ENCODE peak calls at places on chromosomes 2 and 18, in six cellular contexts. M is BE2C, C is retinal pigment epithelial cell, S is K562, X is glutamatergic neuron, N is cardiac muscle cell. R is an unnamed sample.

GRCh38 chr2:23712756-23713151 is 214.2 kb downstream of the ATAD2B start:
- DNase-seq in M (no peak), C (no peak), S (no peak), X (no peak), N (no peak), R (no peak)

GRCh38 chr2:20390524-20391123 is 40.0 kb upstream of the PUM2 start:
- DNase-seq in M (peak; percentile 57), C (no peak), S (no peak), X (no peak), N (no peak), R (no peak)

GRCh38 chr2:17470855-17471641 is 47.2 kb downstream of the RAD51AP2 start:
- DNase-seq in M (peak; percentile 34), C (no peak), S (peak; percentile 40), X (peak; percentile 31), N (peak; percentile 20), R (peak; percentile 4)

GRCh38 chr2:74502720-74503505 is 3.5 kb upstream of the LBX2 start:
- DNase-seq in M (no peak), C (peak; percentile 46), S (peak; percentile 94), X (peak; percentile 64), N (peak; percentile 39), R (peak; percentile 64)

GRCh38 chr2:189128961-189129360 is 50.6 kb downstream of the COL5A2 start:
- DNase-seq in M (no peak), C (no peak), S (no peak), X (no peak), N (no peak), R (no peak)

GRCh38 chr18:23563377-23564043 is 22.8 kb downstream of the NPC1 start:
- DNase-seq in M (no peak), C (no peak), S (no peak), X (no peak), N (no peak), R (no peak)

GRCh38 chr2:119383410-119384140 is 16.8 kb downstream of the DBI start:
- DNase-seq in M (peak; percentile 11), C (no peak), S (no peak), X (no peak), N (peak; percentile 15), R (no peak)

GRCh38 chr2:27442282-27442980 is at the start of gene KRTCAP3:
- DNase-seq in M (no peak), C (no peak), S (no peak), X (peak; percentile 36), N (peak; percentile 66), R (peak; percentile 76)

GRCh38 chr2:46992776-46993175 is 77.2 kb upstream of the MCFD2 start:
- DNase-seq in M (no peak), C (no peak), S (no peak), X (no peak), N (no peak), R (no peak)

GRCh38 chr2:168135630-168136029 is 111.8 kb downstream of the STK39 start:
- DNase-seq in M (no peak), C (no peak), S (no peak), X (no peak), N (no peak), R (no peak)

GRCh38 chr2:138979131-138979530 is 198.9 kb upstream of the NXPH2 start:
- DNase-seq in M (no peak), C (peak; percentile 91), S (no peak), X (no peak), N (no peak), R (no peak)

GRCh38 chr2:148493822-148494563 is 150.6 kb upstream of the EPC2 start:
- DNase-seq in M (no peak), C (no peak), S (no peak), X (no peak), N (no peak), R (no peak)

GRCh38 chr2:8031370-8031769 is 650.5 kb upstream of the ID2 start:
- DNase-seq in M (no peak), C (no peak), S (no peak), X (no peak), N (no peak), R (no peak)

GRCh38 chr2:73700111-73700510 is 37.0 kb downstream of the TPRKB start:
- DNase-seq in M (no peak), C (no peak), S (no peak), X (no peak), N (no peak), R (no peak)

GRCh38 chr18:67783215-67783946 is 266.9 kb upstream of the DSEL start:
- DNase-seq in M (no peak), C (peak; percentile 33), S (no peak), X (no peak), N (no peak), R (no peak)

GRCh38 chr18:13810950-13811485 is 12.9 kb upstream of the MC5R start:
- DNase-seq in M (no peak), C (no peak), S (no peak), X (no peak), N (no peak), R (no peak)

DNA sequence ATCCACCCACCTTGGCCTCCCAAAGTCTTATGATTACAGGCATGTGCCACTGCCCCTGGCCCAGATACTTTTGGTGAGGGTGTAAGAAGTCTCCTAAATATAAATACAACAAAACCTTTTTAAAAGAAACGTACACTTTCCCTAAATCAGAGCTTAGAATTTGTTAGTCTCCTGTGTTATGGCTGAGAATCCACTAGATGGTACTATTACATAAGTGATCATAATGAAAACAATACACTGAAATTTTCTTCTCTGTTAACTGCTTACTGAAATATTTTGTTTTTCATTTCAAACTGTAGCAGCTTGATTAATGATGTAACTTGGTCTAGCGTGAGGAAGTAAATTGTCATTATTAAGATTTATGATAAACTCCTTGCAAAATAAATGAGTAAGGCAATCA is 74.8 kb upstream of the FAM98A start:
- DNase-seq in M (no peak), C (no peak), S (no peak), X (no peak), N (no peak), R (no peak)
- TF ChIP-seq CTCF in M (peak; percentile 54), C (peak; percentile 33), S (peak; percentile 31), X (no peak), N (no peak), R (peak; percentile 45)

GRCh38 chr18:79383388-79384056 is 12.2 kb upstream of the NFATC1 start:
- DNase-seq in M (no peak), C (no peak), S (no peak), X (no peak), N (no peak), R (no peak)

GRCh38 chr18:79382681-79383387 is 12.9 kb upstream of the NFATC1 start:
- DNase-seq in M (no peak), C (no peak), S (no peak), X (no peak), N (no peak), R (no peak)

GRCh38 chr18:79384834-79385233 is 10.9 kb upstream of the NFATC1 start:
- DNase-seq in M (no peak), C (no peak), S (no peak), X (no peak), N (no peak), R (no peak)

GRCh38 chr18:79385326-79385725 is 10.4 kb upstream of the NFATC1 start:
- DNase-seq in M (no peak), C (no peak), S (no peak), X (no peak), N (no peak), R (no peak)

DNA sequence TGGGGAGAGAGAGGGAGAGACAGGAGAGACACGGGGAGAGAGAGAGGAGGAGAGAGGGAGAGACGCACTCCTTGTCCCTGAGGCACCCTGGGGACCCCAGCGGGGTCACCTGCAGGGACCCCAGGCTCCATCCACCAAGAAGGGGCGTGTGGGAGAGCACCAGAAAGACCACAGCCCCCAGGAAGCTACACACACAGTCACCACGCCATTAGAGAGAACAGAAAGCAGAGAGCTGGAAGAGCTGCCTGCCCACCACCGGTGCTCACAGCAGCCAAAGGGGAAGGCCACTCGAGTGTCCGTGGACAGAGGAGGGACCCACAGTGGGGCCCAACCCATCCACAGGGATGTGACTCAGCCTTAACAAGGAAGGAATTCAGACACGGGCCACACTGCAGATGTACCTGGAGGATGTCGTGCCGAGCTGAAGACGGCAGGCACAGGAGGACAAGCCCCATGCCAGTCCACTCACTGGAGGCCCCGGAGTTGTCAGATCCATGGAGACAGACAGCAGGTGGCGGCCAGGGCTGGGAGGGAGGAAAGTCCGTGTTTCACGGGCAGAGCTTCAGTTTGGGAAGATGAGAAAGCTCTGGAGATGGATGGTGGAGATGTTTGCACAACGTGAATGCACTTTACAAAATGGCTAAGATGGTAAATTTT is 11.5 kb upstream of the NFATC1 start:
- DNase-seq in M (no peak), C (no peak), S (no peak), X (no peak), N (no peak), R (no peak)
- TF ChIP-seq CTCF in M (no peak), C (no peak), S (no peak), X (no peak), N (no peak), R (no peak)

GRCh38 chr2:122519806-122520205 is 764.4 kb downstream of the TSN start:
- DNase-seq in M (no peak), C (no peak), S (no peak), X (no peak), N (no peak), R (no peak)

GRCh38 chr2:122520212-122520611 is 764.8 kb downstream of the TSN start:
- DNase-seq in M (no peak), C (no peak), S (no peak), X (no peak), N (no peak), R (no peak)

GRCh38 chr2:122523981-122524380 is 768.5 kb downstream of the TSN start:
- DNase-seq in M (no peak), C (no peak), S (no peak), X (no peak), N (no peak), R (no peak)

GRCh38 chr2:122525341-122525740 is 769.9 kb downstream of the TSN start:
- DNase-seq in M (no peak), C (no peak), S (no peak), X (no peak), N (no peak), R (no peak)

DNA sequence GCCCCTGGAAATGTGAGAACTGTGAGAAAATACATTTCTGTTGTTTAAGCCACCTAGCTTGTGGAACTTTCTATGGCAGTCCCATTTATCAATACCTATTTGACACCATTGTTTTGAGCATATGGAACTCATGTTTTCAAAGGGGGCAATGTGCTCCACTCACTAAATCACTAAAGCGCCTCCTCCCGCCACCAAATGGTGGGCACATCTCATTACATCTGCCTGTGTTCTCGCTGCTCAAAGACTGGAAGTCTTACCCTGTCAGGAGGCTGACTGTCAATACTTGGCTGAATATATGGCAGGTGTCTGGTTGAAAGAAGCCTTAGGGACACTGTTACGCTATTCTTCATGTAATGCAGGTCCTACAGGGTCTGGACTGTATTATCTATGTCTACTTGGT is 767.7 kb downstream of the TSN start:
- DNase-seq in M (peak; percentile 7), C (no peak), S (no peak), X (no peak), N (no peak), R (no peak)
- TF ChIP-seq CTCF in M (no peak), C (no peak), S (no peak), X (no peak), N (no peak), R (no peak)

GRCh38 chr2:18752022-18752493 is 162.7 kb upstream of the NT5C1B start:
- DNase-seq in M (no peak), C (no peak), S (no peak), X (no peak), N (no peak), R (peak; percentile 33)

GRCh38 chr2:18753722-18754121 is 164.4 kb upstream of the NT5C1B start:
- DNase-seq in M (no peak), C (no peak), S (no peak), X (no peak), N (no peak), R (no peak)

GRCh38 chr2:18750662-18751554 is 161.5 kb upstream of the NT5C1B start:
- DNase-seq in M (no peak), C (no peak), S (no peak), X (no peak), N (no peak), R (no peak)

GRCh38 chr2:18754286-18754685 is 164.9 kb upstream of the NT5C1B start:
- DNase-seq in M (no peak), C (no peak), S (no peak), X (no peak), N (no peak), R (no peak)

GRCh38 chr2:18752667-18753422 is 163.5 kb upstream of the NT5C1B start:
- DNase-seq in M (no peak), C (no peak), S (no peak), X (no peak), N (no peak), R (no peak)
- TF ChIP-seq CTCF in M (peak; percentile 36), C (no peak), S (peak; percentile 4), X (no peak), N (no peak), R (no peak)

R was measured in nephron progenitor cell.